ENCODE peak calls at places on chromosomes 6 and 20, in ten cellular contexts. One of them, this sample, is unnamed.

GRCh38 chr20:25058051-25058796 is at the start of gene ACSS1:
- DNase-seq in neural progenitor cell: peak
- DNase-seq in activated T-cell treated with anti-CD3 and anti-CD28 coated beads for 1 hour: peak
- DNase-seq in stomach: peak
- DNase-seq in LHCN-M2: no peak
- DNase-seq in A172: no peak
- DNase-seq in ELR: peak
- DNase-seq in non-pigmented ciliary epithelial cell: no peak
- DNase-seq in iPS-NIHi11: peak
- DNase-seq in CD4-positive, alpha-beta memory T cell: peak
- DNase-seq in this sample: peak

GRCh38 chr6:167501831-167502385 is 177.0 kb downstream of the TTLL2 start:
- DNase-seq in CD4-positive, alpha-beta memory T cell: no peak
- DNase-seq in A172: no peak
- DNase-seq in activated T-cell treated with anti-CD3 and anti-CD28 coated beads for 1 hour: no peak
- DNase-seq in ELR: no peak
- DNase-seq in iPS-NIHi11: peak
- DNase-seq in non-pigmented ciliary epithelial cell: no peak
- DNase-seq in stomach: peak
- DNase-seq in LHCN-M2: no peak
- DNase-seq in neural progenitor cell: peak
- DNase-seq in this sample: peak

GRCh38 chr6:163722293-163722692 is 307.8 kb downstream of the QKI start:
- DNase-seq in stomach: peak
- DNase-seq in iPS-NIHi11: no peak
- DNase-seq in LHCN-M2: no peak
- DNase-seq in neural progenitor cell: no peak
- DNase-seq in non-pigmented ciliary epithelial cell: no peak
- DNase-seq in activated T-cell treated with anti-CD3 and anti-CD28 coated beads for 1 hour: no peak
- DNase-seq in A172: no peak
- DNase-seq in CD4-positive, alpha-beta memory T cell: no peak
- DNase-seq in ELR: no peak
- DNase-seq in this sample: no peak

GRCh38 chr6:111606620-111607115 is 990 bp upstream of the TRAF3IP2 start:
- DNase-seq in A172: no peak
- DNase-seq in iPS-NIHi11: no peak
- DNase-seq in LHCN-M2: no peak
- DNase-seq in stomach: no peak
- DNase-seq in activated T-cell treated with anti-CD3 and anti-CD28 coated beads for 1 hour: no peak
- DNase-seq in ELR: peak
- DNase-seq in neural progenitor cell: no peak
- DNase-seq in non-pigmented ciliary epithelial cell: no peak
- DNase-seq in CD4-positive, alpha-beta memory T cell: no peak
- DNase-seq in this sample: no peak

GRCh38 chr20:22920898-22921297 is 114.2 kb upstream of the SSTR4 start:
- DNase-seq in non-pigmented ciliary epithelial cell: no peak
- DNase-seq in LHCN-M2: peak
- DNase-seq in ELR: no peak
- DNase-seq in iPS-NIHi11: no peak
- DNase-seq in stomach: no peak
- DNase-seq in activated T-cell treated with anti-CD3 and anti-CD28 coated beads for 1 hour: no peak
- DNase-seq in CD4-positive, alpha-beta memory T cell: no peak
- DNase-seq in A172: no peak
- DNase-seq in neural progenitor cell: no peak
- DNase-seq in this sample: no peak

GRCh38 chr6:160793652-160794051 is 91.6 kb downstream of the PLG start:
- DNase-seq in A172: no peak
- DNase-seq in non-pigmented ciliary epithelial cell: no peak
- DNase-seq in neural progenitor cell: no peak
- DNase-seq in iPS-NIHi11: no peak
- DNase-seq in ELR: no peak
- DNase-seq in stomach: no peak
- DNase-seq in CD4-positive, alpha-beta memory T cell: no peak
- DNase-seq in LHCN-M2: no peak
- DNase-seq in activated T-cell treated with anti-CD3 and anti-CD28 coated beads for 1 hour: no peak
- DNase-seq in this sample: no peak

GRCh38 chr6:135181333-135182119 is 418 bp downstream of the MYB start:
- DNase-seq in CD4-positive, alpha-beta memory T cell: peak
- DNase-seq in LHCN-M2: no peak
- DNase-seq in activated T-cell treated with anti-CD3 and anti-CD28 coated beads for 1 hour: no peak
- DNase-seq in non-pigmented ciliary epithelial cell: no peak
- DNase-seq in neural progenitor cell: peak
- DNase-seq in iPS-NIHi11: peak
- DNase-seq in A172: no peak
- DNase-seq in ELR: peak
- DNase-seq in stomach: no peak
- DNase-seq in this sample: peak

GRCh38 chr6:24113891-24114290 is 12.1 kb upstream of the NRSN1 start:
- DNase-seq in LHCN-M2: no peak
- DNase-seq in CD4-positive, alpha-beta memory T cell: no peak
- DNase-seq in stomach: no peak
- DNase-seq in ELR: no peak
- DNase-seq in non-pigmented ciliary epithelial cell: no peak
- DNase-seq in activated T-cell treated with anti-CD3 and anti-CD28 coated beads for 1 hour: no peak
- DNase-seq in A172: no peak
- DNase-seq in iPS-NIHi11: no peak
- DNase-seq in neural progenitor cell: no peak
- DNase-seq in this sample: no peak

GRCh38 chr6:11318835-11319813 is 86.7 kb upstream of the NEDD9 start:
- DNase-seq in ELR: no peak
- DNase-seq in A172: peak
- DNase-seq in stomach: no peak
- DNase-seq in iPS-NIHi11: no peak
- DNase-seq in non-pigmented ciliary epithelial cell: no peak
- DNase-seq in CD4-positive, alpha-beta memory T cell: no peak
- DNase-seq in activated T-cell treated with anti-CD3 and anti-CD28 coated beads for 1 hour: no peak
- DNase-seq in neural progenitor cell: no peak
- DNase-seq in LHCN-M2: peak
- DNase-seq in this sample: no peak

GRCh38 chr6:43773050-43773956 is 3.3 kb downstream of the VEGFA start:
- DNase-seq in CD4-positive, alpha-beta memory T cell: peak
- DNase-seq in ELR: peak
- DNase-seq in non-pigmented ciliary epithelial cell: no peak
- DNase-seq in A172: peak
- DNase-seq in iPS-NIHi11: peak
- DNase-seq in neural progenitor cell: peak
- DNase-seq in activated T-cell treated with anti-CD3 and anti-CD28 coated beads for 1 hour: peak
- DNase-seq in LHCN-M2: peak
- DNase-seq in stomach: peak
- DNase-seq in this sample: peak

GRCh38 chr6:78611886-78612480 is 255.4 kb upstream of the IRAK1BP1 start:
- DNase-seq in non-pigmented ciliary epithelial cell: no peak
- DNase-seq in LHCN-M2: peak
- DNase-seq in A172: peak
- DNase-seq in activated T-cell treated with anti-CD3 and anti-CD28 coated beads for 1 hour: no peak
- DNase-seq in ELR: peak
- DNase-seq in stomach: no peak
- DNase-seq in neural progenitor cell: peak
- DNase-seq in CD4-positive, alpha-beta memory T cell: no peak
- DNase-seq in iPS-NIHi11: peak
- DNase-seq in this sample: no peak

GRCh38 chr6:146550911-146551310 is 7.3 kb downstream of the RAB32 start:
- DNase-seq in stomach: no peak
- DNase-seq in neural progenitor cell: no peak
- DNase-seq in LHCN-M2: peak
- DNase-seq in CD4-positive, alpha-beta memory T cell: no peak
- DNase-seq in A172: no peak
- DNase-seq in iPS-NIHi11: no peak
- DNase-seq in ELR: peak
- DNase-seq in activated T-cell treated with anti-CD3 and anti-CD28 coated beads for 1 hour: no peak
- DNase-seq in non-pigmented ciliary epithelial cell: no peak
- DNase-seq in this sample: no peak

GRCh38 chr6:42104095-42104806 is 38.2 kb downstream of the C6orf132 start:
- DNase-seq in LHCN-M2: no peak
- DNase-seq in stomach: peak
- DNase-seq in A172: no peak
- DNase-seq in iPS-NIHi11: peak
- DNase-seq in CD4-positive, alpha-beta memory T cell: peak
- DNase-seq in neural progenitor cell: peak
- DNase-seq in non-pigmented ciliary epithelial cell: no peak
- DNase-seq in ELR: no peak
- DNase-seq in activated T-cell treated with anti-CD3 and anti-CD28 coated beads for 1 hour: peak
- DNase-seq in this sample: peak

GRCh38 chr6:10719386-10720228 is 3.3 kb upstream of the TMEM14C start:
- DNase-seq in stomach: no peak
- DNase-seq in iPS-NIHi11: no peak
- DNase-seq in neural progenitor cell: no peak
- DNase-seq in LHCN-M2: no peak
- DNase-seq in non-pigmented ciliary epithelial cell: no peak
- DNase-seq in ELR: peak
- DNase-seq in activated T-cell treated with anti-CD3 and anti-CD28 coated beads for 1 hour: no peak
- DNase-seq in A172: peak
- DNase-seq in CD4-positive, alpha-beta memory T cell: peak
- DNase-seq in this sample: no peak

GRCh38 chr6:132401120-132401940 is at the start of gene MOXD1:
- DNase-seq in A172: peak
- DNase-seq in ELR: peak
- DNase-seq in CD4-positive, alpha-beta memory T cell: no peak
- DNase-seq in LHCN-M2: peak
- DNase-seq in stomach: peak
- DNase-seq in non-pigmented ciliary epithelial cell: no peak
- DNase-seq in iPS-NIHi11: peak
- DNase-seq in neural progenitor cell: peak
- DNase-seq in activated T-cell treated with anti-CD3 and anti-CD28 coated beads for 1 hour: no peak
- DNase-seq in this sample: peak

GRCh38 chr6:105204768-105205167 is 25.0 kb upstream of the POPDC3 start:
- DNase-seq in ELR: no peak
- DNase-seq in CD4-positive, alpha-beta memory T cell: no peak
- DNase-seq in iPS-NIHi11: no peak
- DNase-seq in A172: no peak
- DNase-seq in stomach: no peak
- DNase-seq in activated T-cell treated with anti-CD3 and anti-CD28 coated beads for 1 hour: no peak
- DNase-seq in neural progenitor cell: no peak
- DNase-seq in LHCN-M2: no peak
- DNase-seq in non-pigmented ciliary epithelial cell: no peak
- DNase-seq in this sample: no peak

GRCh38 chr20:46898433-46898832 is 3.8 kb downstream of the EYA2 start:
- DNase-seq in stomach: no peak
- DNase-seq in iPS-NIHi11: no peak
- DNase-seq in activated T-cell treated with anti-CD3 and anti-CD28 coated beads for 1 hour: no peak
- DNase-seq in ELR: no peak
- DNase-seq in A172: no peak
- DNase-seq in non-pigmented ciliary epithelial cell: no peak
- DNase-seq in CD4-positive, alpha-beta memory T cell: no peak
- DNase-seq in LHCN-M2: no peak
- DNase-seq in neural progenitor cell: peak
- DNase-seq in this sample: no peak